ENCODE peak calls at places on chromosomes 1 and 21, in ten cellular contexts. Z is cardiac muscle cell, W is brain microvascular endothelial cell, A is heart left ventricle, Q is lower lobe of right lung, Y is GM12865, B is left ventricle myocardium inferior, V is psoas muscle, K is heart right ventricle, R is breast epithelium. C is an unnamed sample.

GRCh38 chr1:116508984-116509980 is 61.5 kb downstream of the CD58 start:
- DNase-seq in Y (peak; percentile 79), K (no peak), B (no peak), Q (no peak), A (no peak), V (no peak), Z (peak; percentile 83), W (peak; percentile 81), R (no peak), C (no peak)

GRCh38 chr21:44710756-44711326 is 531 bp downstream of the TSPEAR start:
- DNase-seq in K (no peak), R (no peak), Q (no peak), V (no peak), A (no peak), Z (no peak), Y (no peak), B (no peak), W (no peak), C (no peak)

GRCh38 chr1:243748706-243749283 is 101.2 kb downstream of the AKT3 start:
- DNase-seq in B (no peak), A (no peak), Z (peak; percentile 90), V (no peak), W (peak; percentile 74), R (no peak), K (peak; percentile 34), Q (no peak), Y (peak; percentile 84), C (no peak)

GRCh38 chr1:53329183-53329544 is 1.3 kb upstream of the LRP8 start:
- DNase-seq in Y (no peak), Z (no peak), K (no peak), V (no peak), B (no peak), W (no peak), Q (peak; percentile 36), R (no peak), A (no peak), C (no peak)

GRCh38 chr1:89525169-89525855 is 683 bp downstream of the LRRC8B start:
- DNase-seq in B (peak; percentile 26), Y (peak; percentile 54), V (no peak), K (peak; percentile 34), W (no peak), A (peak; percentile 41), R (no peak), Z (peak; percentile 12), Q (peak; percentile 78), C (peak; percentile 68)

GRCh38 chr21:41832230-41833137 is 46.7 kb downstream of the PRDM15 start:
- DNase-seq in Z (no peak), R (no peak), Q (no peak), K (no peak), V (no peak), W (no peak), A (no peak), Y (no peak), B (no peak), C (no peak)

GRCh38 chr1:180198186-180198585 is 31.9 kb upstream of the LHX4 start:
- DNase-seq in W (no peak), Z (no peak), K (no peak), B (no peak), R (no peak), V (no peak), Y (no peak), A (no peak), Q (no peak), C (no peak)

GRCh38 chr1:166172106-166172505 is 5.3 kb upstream of the FAM78B start:
- DNase-seq in K (no peak), Y (no peak), V (no peak), Q (no peak), R (no peak), A (no peak), Z (no peak), B (no peak), W (no peak), C (no peak)

GRCh38 chr1:207645632-207646081 is 724 bp downstream of the CR1L start:
- DNase-seq in K (no peak), Z (no peak), A (no peak), V (no peak), Y (no peak), R (no peak), Q (no peak), B (no peak), W (no peak), C (no peak)

GRCh38 chr1:184792450-184792969 is 37.9 kb upstream of the EDEM3 start:
- DNase-seq in Z (peak; percentile 94), W (peak; percentile 95), V (peak; percentile 86), K (peak; percentile 35), Y (no peak), B (peak; percentile 62), Q (peak; percentile 49), R (no peak), A (peak; percentile 66), C (no peak)

DNA sequence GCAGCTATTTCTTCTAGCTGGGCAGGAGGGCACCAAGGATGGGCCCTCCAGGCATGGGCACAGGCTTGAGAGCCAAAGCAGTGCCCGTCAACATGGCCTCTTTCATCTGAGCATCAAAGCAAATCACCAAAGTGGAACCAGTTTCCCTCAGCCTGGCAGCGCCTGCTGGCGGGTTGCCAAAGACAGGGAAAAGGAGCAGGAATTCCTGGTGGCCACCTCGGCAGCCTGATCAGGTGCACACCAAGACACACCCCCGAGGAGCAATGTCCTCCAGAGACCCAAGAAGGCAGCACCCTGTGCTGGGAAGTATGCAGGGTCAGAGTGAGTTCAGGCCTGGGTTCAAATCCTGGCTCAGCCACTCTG is 1.2 kb downstream of the MATN1 start:
- DNase-seq in R (no peak), Z (no peak), K (no peak), Y (no peak), W (no peak), B (no peak), A (no peak), V (peak; percentile 10), Q (no peak), C (no peak)
- TF ChIP-seq CTCF in R (no peak), Z (no peak), K (no peak), Y (no peak), W (no peak), B (no peak), A (no peak), V (no peak), Q (no peak), C (no peak)

GRCh38 chr1:159207774-159208459 is 3.2 kb downstream of the ACKR1 start:
- DNase-seq in A (no peak), W (no peak), R (no peak), K (no peak), Y (peak; percentile 51), V (no peak), Q (no peak), Z (peak; percentile 65), B (no peak), C (no peak)
- H3K4me3 ChIP-seq in A (no peak overlapping the region), W (no peak overlapping the region), R (no peak overlapping the region), K (no peak overlapping the region), Y (no peak overlapping the region), V (no peak overlapping the region), Q (no peak overlapping the region), Z (no peak overlapping the region), B (no peak overlapping the region), C (no peak overlapping the region)

GRCh38 chr1:36156329-36157114 is 562 bp downstream of the MAP7D1 start:
- DNase-seq in A (peak; percentile 85), W (peak; percentile 42), B (peak; percentile 77), K (peak; percentile 85), Y (peak; percentile 70), Q (peak; percentile 81), V (peak; percentile 72), Z (peak; percentile 71), R (no peak), C (peak; percentile 90)

GRCh38 chr1:36157973-36158826 is 2.2 kb downstream of the MAP7D1 start:
- DNase-seq in Z (no peak), R (no peak), V (no peak), B (no peak), W (no peak), Q (no peak), Y (no peak), A (no peak), K (no peak), C (no peak)

GRCh38 chr1:36155560-36156328 is at the start of gene MAP7D1:
- DNase-seq in A (peak; percentile 92), Q (peak; percentile 92), K (peak; percentile 89), Y (peak; percentile 91), R (peak; percentile 85), V (peak; percentile 91), Z (peak; percentile 88), W (peak; percentile 72), B (peak; percentile 90), C (peak; percentile 90)

GRCh38 chr1:36154765-36155559 is 998 bp upstream of the MAP7D1 start:
- DNase-seq in W (no peak), B (peak; percentile 67), K (no peak), Y (no peak), A (peak; percentile 67), Q (no peak), Z (peak; percentile 37), V (peak; percentile 51), R (no peak), C (peak; percentile 64)

DNA sequence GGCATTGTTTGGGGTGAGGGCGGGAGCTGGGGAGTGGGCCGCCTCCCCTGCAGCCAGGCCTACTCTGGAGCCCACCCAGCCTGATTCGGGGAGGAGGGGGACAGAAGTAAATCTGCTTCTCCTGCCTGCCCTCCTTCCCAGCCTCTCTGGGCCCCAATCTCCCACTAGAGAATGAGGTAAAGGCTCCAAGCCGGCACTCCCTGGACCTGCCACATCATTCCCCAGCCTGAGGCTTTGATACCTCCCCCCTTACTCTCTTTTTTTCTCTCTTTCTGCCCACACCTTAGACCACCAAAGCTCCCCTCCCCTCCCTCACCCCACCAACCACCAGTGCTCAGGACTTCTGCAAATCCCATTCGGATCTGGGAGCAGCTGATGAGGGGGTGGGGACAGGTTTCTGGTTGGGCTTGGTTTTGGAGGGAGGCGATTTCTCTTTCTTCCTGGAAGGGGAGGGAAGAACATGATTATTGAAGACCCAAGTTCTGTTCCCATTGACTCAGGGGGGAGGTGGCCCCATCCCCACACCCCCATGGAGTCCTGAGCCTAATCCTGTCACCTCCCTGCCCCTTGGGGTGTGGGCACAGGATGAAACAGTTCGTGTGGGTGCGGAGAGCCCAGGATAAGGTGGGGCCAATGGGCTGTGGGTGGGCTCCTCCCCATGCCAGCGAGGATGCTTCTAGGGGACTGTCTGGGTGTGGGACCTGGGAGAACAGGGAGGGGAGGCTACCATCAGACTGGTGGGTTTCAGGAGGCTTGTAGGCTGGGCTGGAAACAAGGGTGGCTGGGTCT is 1.3 kb downstream of the MAP7D1 start:
- DNase-seq in R (no peak), K (no peak), B (no peak), W (peak; percentile 12), A (no peak), V (no peak), Y (no peak), Q (no peak), Z (peak; percentile 43), C (peak; percentile 58)
- TF ChIP-seq CTCF in R (no peak), K (no peak), B (no peak), W (no peak), A (no peak), V (no peak), Y (no peak), Q (no peak), Z (no peak), C (no peak)

DNA sequence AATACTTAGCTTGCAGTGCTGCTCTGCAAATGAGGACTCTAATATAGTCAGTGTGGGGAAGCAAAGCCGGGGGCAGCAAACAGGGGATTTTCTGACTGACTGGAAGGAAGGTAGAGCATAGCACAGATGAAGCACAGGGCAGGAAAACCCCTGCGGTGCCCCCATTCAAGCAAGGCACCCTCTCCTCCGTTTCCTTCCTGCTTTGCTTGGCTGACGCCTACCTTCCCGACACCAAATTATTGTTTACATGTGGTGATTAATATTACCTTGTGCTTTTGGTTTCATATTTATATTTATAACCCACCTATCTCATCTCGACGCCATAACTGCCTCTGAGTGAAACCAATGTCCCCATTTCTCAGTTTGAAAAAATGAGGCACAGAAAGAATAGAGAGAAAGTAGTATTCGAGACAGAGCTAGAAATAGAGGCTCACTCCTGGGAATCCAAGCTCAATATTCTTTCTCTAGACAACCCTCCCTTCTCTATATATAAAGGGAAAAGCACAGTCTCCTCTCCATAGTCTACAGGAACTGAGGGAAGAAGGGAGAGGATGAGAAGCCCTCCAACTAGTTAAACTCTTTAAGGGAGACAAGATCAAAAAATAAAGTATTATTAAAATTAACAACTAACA is 41.3 kb downstream of the PIK3C2B start:
- DNase-seq in A (no peak), K (no peak), V (no peak), W (no peak), Y (peak; percentile 90), R (no peak), Z (no peak), Q (no peak), B (no peak), C (no peak)
- H3K4me3 ChIP-seq in A (no peak overlapping the region), K (no peak overlapping the region), V (no peak overlapping the region), W (no peak overlapping the region), Y (peak overlapping the region; percentile 29), R (no peak overlapping the region), Z (no peak overlapping the region), Q (no peak overlapping the region), B (no peak overlapping the region), C (no peak overlapping the region)